ENCODE peak calls at places on chromosomes 1 and 21, in ten cellular contexts. One of them, this sample, is unnamed.

GRCh38 chr1:37999434-38000232 is 5.7 kb downstream of the FHL3 start:
- DNase-seq in RWPE1: no peak
- DNase-seq in KBM-7: peak; percentile 84
- DNase-seq in LoVo: no peak
- DNase-seq in endothelial cell of umbilical vein: peak; percentile 86
- DNase-seq in PC-9: no peak
- DNase-seq in CD8-positive, alpha-beta T cell: no peak
- DNase-seq in activated naive CD8-positive, alpha-beta T cell treated with anti-CD3 and anti-CD28 coated beads for 36 hours: no peak
- DNase-seq in stimulated activated CD8-positive, alpha-beta memory T cell treated with anti-CD3 and anti-CD28 coated beads, Interleukin-15, amount 100 ng/mL, for 24 hours: no peak
- DNase-seq in central memory CD4-positive, alpha-beta T cell: no peak
- DNase-seq in this sample: no peak

GRCh38 chr1:174768949-174769348 is 230.8 kb upstream of the CACYBP start:
- DNase-seq in RWPE1: no peak
- DNase-seq in KBM-7: no peak
- DNase-seq in LoVo: no peak
- DNase-seq in endothelial cell of umbilical vein: no peak
- DNase-seq in PC-9: no peak
- DNase-seq in CD8-positive, alpha-beta T cell: no peak
- DNase-seq in activated naive CD8-positive, alpha-beta T cell treated with anti-CD3 and anti-CD28 coated beads for 36 hours: no peak
- DNase-seq in stimulated activated CD8-positive, alpha-beta memory T cell treated with anti-CD3 and anti-CD28 coated beads, Interleukin-15, amount 100 ng/mL, for 24 hours: no peak
- DNase-seq in central memory CD4-positive, alpha-beta T cell: no peak
- DNase-seq in this sample: no peak

GRCh38 chr1:21647431-21648373 is 21.5 kb downstream of the RAP1GAP start:
- DNase-seq in RWPE1: peak; percentile 80
- DNase-seq in KBM-7: peak; percentile 79
- DNase-seq in LoVo: peak; percentile 43
- DNase-seq in endothelial cell of umbilical vein: peak; percentile 53
- DNase-seq in PC-9: no peak
- DNase-seq in CD8-positive, alpha-beta T cell: no peak
- DNase-seq in activated naive CD8-positive, alpha-beta T cell treated with anti-CD3 and anti-CD28 coated beads for 36 hours: peak; percentile 50
- DNase-seq in stimulated activated CD8-positive, alpha-beta memory T cell treated with anti-CD3 and anti-CD28 coated beads, Interleukin-15, amount 100 ng/mL, for 24 hours: no peak
- DNase-seq in central memory CD4-positive, alpha-beta T cell: no peak
- DNase-seq in this sample: no peak

GRCh38 chr1:118247593-118247992 is 62.6 kb upstream of the SPAG17 start:
- DNase-seq in RWPE1: peak; percentile 18
- DNase-seq in KBM-7: peak; percentile 5
- DNase-seq in LoVo: no peak
- DNase-seq in endothelial cell of umbilical vein: no peak
- DNase-seq in PC-9: no peak
- DNase-seq in CD8-positive, alpha-beta T cell: no peak
- DNase-seq in activated naive CD8-positive, alpha-beta T cell treated with anti-CD3 and anti-CD28 coated beads for 36 hours: no peak
- DNase-seq in stimulated activated CD8-positive, alpha-beta memory T cell treated with anti-CD3 and anti-CD28 coated beads, Interleukin-15, amount 100 ng/mL, for 24 hours: no peak
- DNase-seq in central memory CD4-positive, alpha-beta T cell: no peak
- DNase-seq in this sample: no peak

GRCh38 chr1:6960291-6960758 is 175.1 kb downstream of the CAMTA1 start:
- DNase-seq in RWPE1: peak; percentile 43
- DNase-seq in KBM-7: no peak
- DNase-seq in LoVo: no peak
- DNase-seq in endothelial cell of umbilical vein: peak; percentile 36
- DNase-seq in PC-9: no peak
- DNase-seq in CD8-positive, alpha-beta T cell: no peak
- DNase-seq in activated naive CD8-positive, alpha-beta T cell treated with anti-CD3 and anti-CD28 coated beads for 36 hours: no peak
- DNase-seq in stimulated activated CD8-positive, alpha-beta memory T cell treated with anti-CD3 and anti-CD28 coated beads, Interleukin-15, amount 100 ng/mL, for 24 hours: no peak
- DNase-seq in central memory CD4-positive, alpha-beta T cell: no peak
- DNase-seq in this sample: no peak

GRCh38 chr1:153532769-153533599 is 2.8 kb downstream of the S100A6 start:
- DNase-seq in RWPE1: peak; percentile 74
- DNase-seq in KBM-7: peak; percentile 87
- DNase-seq in LoVo: peak; percentile 60
- DNase-seq in endothelial cell of umbilical vein: peak; percentile 85
- DNase-seq in PC-9: peak; percentile 53
- DNase-seq in CD8-positive, alpha-beta T cell: peak; percentile 75
- DNase-seq in activated naive CD8-positive, alpha-beta T cell treated with anti-CD3 and anti-CD28 coated beads for 36 hours: peak; percentile 78
- DNase-seq in stimulated activated CD8-positive, alpha-beta memory T cell treated with anti-CD3 and anti-CD28 coated beads, Interleukin-15, amount 100 ng/mL, for 24 hours: peak; percentile 52
- DNase-seq in central memory CD4-positive, alpha-beta T cell: peak; percentile 73
- DNase-seq in this sample: no peak

GRCh38 chr1:115183711-115184259 is 94.5 kb upstream of the TSPAN2 start:
- DNase-seq in RWPE1: no peak
- DNase-seq in KBM-7: peak; percentile 1
- DNase-seq in LoVo: no peak
- DNase-seq in endothelial cell of umbilical vein: no peak
- DNase-seq in PC-9: no peak
- DNase-seq in CD8-positive, alpha-beta T cell: no peak
- DNase-seq in activated naive CD8-positive, alpha-beta T cell treated with anti-CD3 and anti-CD28 coated beads for 36 hours: no peak
- DNase-seq in stimulated activated CD8-positive, alpha-beta memory T cell treated with anti-CD3 and anti-CD28 coated beads, Interleukin-15, amount 100 ng/mL, for 24 hours: no peak
- DNase-seq in central memory CD4-positive, alpha-beta T cell: no peak
- DNase-seq in this sample: no peak

GRCh38 chr1:234976880-234977680 is 151.6 kb downstream of the TOMM20 start:
- DNase-seq in RWPE1: no peak
- DNase-seq in KBM-7: peak; percentile 85
- DNase-seq in LoVo: no peak
- DNase-seq in endothelial cell of umbilical vein: no peak
- DNase-seq in PC-9: no peak
- DNase-seq in CD8-positive, alpha-beta T cell: no peak
- DNase-seq in activated naive CD8-positive, alpha-beta T cell treated with anti-CD3 and anti-CD28 coated beads for 36 hours: no peak
- DNase-seq in stimulated activated CD8-positive, alpha-beta memory T cell treated with anti-CD3 and anti-CD28 coated beads, Interleukin-15, amount 100 ng/mL, for 24 hours: no peak
- DNase-seq in central memory CD4-positive, alpha-beta T cell: no peak
- DNase-seq in this sample: no peak

GRCh38 chr1:38005195-38006007 is at the start of gene FHL3:
- DNase-seq in RWPE1: no peak
- DNase-seq in KBM-7: no peak
- DNase-seq in LoVo: peak; percentile 40
- DNase-seq in endothelial cell of umbilical vein: peak; percentile 25
- DNase-seq in PC-9: no peak
- DNase-seq in CD8-positive, alpha-beta T cell: no peak
- DNase-seq in activated naive CD8-positive, alpha-beta T cell treated with anti-CD3 and anti-CD28 coated beads for 36 hours: peak; percentile 71
- DNase-seq in stimulated activated CD8-positive, alpha-beta memory T cell treated with anti-CD3 and anti-CD28 coated beads, Interleukin-15, amount 100 ng/mL, for 24 hours: no peak
- DNase-seq in central memory CD4-positive, alpha-beta T cell: no peak
- DNase-seq in this sample: no peak

GRCh38 chr21:20306836-20307235 is 691.4 kb upstream of the NCAM2 start:
- DNase-seq in RWPE1: no peak
- DNase-seq in KBM-7: no peak
- DNase-seq in LoVo: no peak
- DNase-seq in endothelial cell of umbilical vein: no peak
- DNase-seq in PC-9: no peak
- DNase-seq in CD8-positive, alpha-beta T cell: no peak
- DNase-seq in activated naive CD8-positive, alpha-beta T cell treated with anti-CD3 and anti-CD28 coated beads for 36 hours: no peak
- DNase-seq in stimulated activated CD8-positive, alpha-beta memory T cell treated with anti-CD3 and anti-CD28 coated beads, Interleukin-15, amount 100 ng/mL, for 24 hours: no peak
- DNase-seq in central memory CD4-positive, alpha-beta T cell: no peak
- DNase-seq in this sample: no peak

GRCh38 chr21:16863541-16863940 is 649.3 kb upstream of the CXADR start:
- DNase-seq in RWPE1: no peak
- DNase-seq in KBM-7: no peak
- DNase-seq in LoVo: no peak
- DNase-seq in endothelial cell of umbilical vein: no peak
- DNase-seq in PC-9: peak; percentile 39
- DNase-seq in CD8-positive, alpha-beta T cell: no peak
- DNase-seq in activated naive CD8-positive, alpha-beta T cell treated with anti-CD3 and anti-CD28 coated beads for 36 hours: no peak
- DNase-seq in stimulated activated CD8-positive, alpha-beta memory T cell treated with anti-CD3 and anti-CD28 coated beads, Interleukin-15, amount 100 ng/mL, for 24 hours: no peak
- DNase-seq in central memory CD4-positive, alpha-beta T cell: no peak
- DNase-seq in this sample: no peak

GRCh38 chr1:2644591-2645101 is 11.8 kb upstream of the MMEL1 start:
- DNase-seq in RWPE1: no peak
- DNase-seq in KBM-7: no peak
- DNase-seq in LoVo: no peak
- DNase-seq in endothelial cell of umbilical vein: no peak
- DNase-seq in PC-9: no peak
- DNase-seq in CD8-positive, alpha-beta T cell: no peak
- DNase-seq in activated naive CD8-positive, alpha-beta T cell treated with anti-CD3 and anti-CD28 coated beads for 36 hours: no peak
- DNase-seq in stimulated activated CD8-positive, alpha-beta memory T cell treated with anti-CD3 and anti-CD28 coated beads, Interleukin-15, amount 100 ng/mL, for 24 hours: no peak
- DNase-seq in central memory CD4-positive, alpha-beta T cell: no peak
- DNase-seq in this sample: no peak